ENCODE peak calls at places on chromosomes 7 and 10, in eight cellular contexts. Z, D, F, M, S, W, B and U are unnamed samples.

GRCh38 chr10:1724921-1725320 is 12.4 kb downstream of the ADARB2 start:
- DNase-seq in Z (no peak), D (no peak), F (no peak), M (no peak), S (no peak), W (no peak), B (no peak), U (no peak)

GRCh38 chr10:84665883-84666463 is 337.6 kb downstream of the CCSER2 start:
- DNase-seq in Z (no peak), D (no peak), F (peak; percentile 86), M (no peak), S (peak; percentile 71), W (no peak), B (peak; percentile 8), U (no peak)

GRCh38 chr7:64880322-64881297 is 22.5 kb upstream of the ZNF273 start:
- DNase-seq in Z (no peak), D (no peak), F (peak; percentile 15), M (no peak), S (no peak), W (no peak), B (no peak), U (no peak)

GRCh38 chr7:137829337-137829992 is 17.3 kb downstream of the DGKI start:
- DNase-seq in Z (no peak), D (no peak), F (no peak), M (no peak), S (no peak), W (no peak), B (no peak), U (no peak)

GRCh38 chr10:119393019-119393418 is 149.5 kb downstream of the RGS10 start:
- DNase-seq in Z (no peak), D (no peak), F (peak; percentile 70), M (no peak), S (no peak), W (no peak), B (no peak), U (no peak)

GRCh38 chr7:140586517-140586916 is 54.1 kb downstream of the DENND2A start:
- DNase-seq in Z (no peak), D (no peak), F (no peak), M (no peak), S (no peak), W (no peak), B (no peak), U (no peak)

GRCh38 chr7:150531704-150532103 is 17.0 kb downstream of the GIMAP7 start:
- DNase-seq in Z (no peak), D (no peak), F (no peak), M (no peak), S (no peak), W (no peak), B (no peak), U (no peak)

GRCh38 chr7:13628231-13629001 is 361.1 kb downstream of the ETV1 start:
- DNase-seq in Z (peak; percentile 2), D (no peak), F (no peak), M (no peak), S (no peak), W (no peak), B (peak; percentile 19), U (peak; percentile 20)

GRCh38 chr7:28550580-28551205 is 138.4 kb downstream of the CREB5 start:
- DNase-seq in Z (no peak), D (no peak), F (no peak), M (peak; percentile 9), S (no peak), W (no peak), B (no peak), U (no peak)

GRCh38 chr10:112832959-112833358 is 117.1 kb upstream of the TCF7L2 start:
- DNase-seq in Z (no peak), D (no peak), F (no peak), M (no peak), S (no peak), W (no peak), B (no peak), U (no peak)

GRCh38 chr7:118183254-118183585 is 744 bp upstream of the LSM8 start:
- DNase-seq in Z (peak; percentile 20), D (no peak), F (no peak), M (no peak), S (no peak), W (no peak), B (no peak), U (no peak)

GRCh38 chr7:1160665-1161010 is 642 bp upstream of the ZFAND2A start:
- DNase-seq in Z (peak; percentile 53), D (no peak), F (no peak), M (no peak), S (no peak), W (no peak), B (peak; percentile 39), U (no peak)

GRCh38 chr10:75774780-75775490 is 343.5 kb downstream of the LRMDA start:
- DNase-seq in Z (no peak), D (peak; percentile 53), F (no peak), M (no peak), S (no peak), W (no peak), B (no peak), U (no peak)

GRCh38 chr7:93697901-93698300 is 123.4 kb upstream of the CALCR start:
- DNase-seq in Z (no peak), D (no peak), F (no peak), M (no peak), S (no peak), W (no peak), B (no peak), U (no peak)

GRCh38 chr10:114767589-114768393 is 53.8 kb upstream of the FHIP2A start:
- DNase-seq in Z (no peak), D (peak; percentile 59), F (peak; percentile 81), M (no peak), S (no peak), W (no peak), B (peak; percentile 25), U (no peak)

GRCh38 chr10:110408203-110408871 is 89.4 kb upstream of the DUSP5 start:
- DNase-seq in Z (peak; percentile 68), D (no peak), F (peak; percentile 87), M (no peak), S (no peak), W (no peak), B (peak; percentile 89), U (no peak)

GRCh38 chr7:130258494-130259078 is 8.1 kb upstream of the CPA2 start:
- DNase-seq in Z (no peak), D (no peak), F (no peak), M (no peak), S (no peak), W (no peak), B (no peak), U (no peak)

GRCh38 chr10:77405771-77406241 is 231.8 kb downstream of the KCNMA1 start:
- DNase-seq in Z (peak; percentile 87), D (peak; percentile 79), F (peak; percentile 97), M (peak; percentile 39), S (no peak), W (no peak), B (peak; percentile 89), U (peak; percentile 46)

GRCh38 chr7:484365-485101 is 35.1 kb downstream of the PDGFA start:
- DNase-seq in Z (no peak), D (peak; percentile 31), F (no peak), M (no peak), S (no peak), W (no peak), B (no peak), U (no peak)

GRCh38 chr7:143245123-143245522 is 18.1 kb upstream of the GSTK1 start:
- DNase-seq in Z (peak; percentile 71), D (no peak), F (no peak), M (no peak), S (no peak), W (no peak), B (peak; percentile 56), U (no peak)

GRCh38 chr10:86215021-86215420 is 151.6 kb downstream of the GRID1 start:
- DNase-seq in Z (no peak), D (no peak), F (no peak), M (no peak), S (no peak), W (no peak), B (no peak), U (no peak)

GRCh38 chr10:52357986-52358385 is 43.9 kb downstream of the DKK1 start:
- DNase-seq in Z (peak; percentile 56), D (no peak), F (no peak), M (no peak), S (no peak), W (no peak), B (no peak), U (no peak)

GRCh38 chr7:116139007-116139406 is 71.3 kb upstream of the TES start:
- DNase-seq in Z (no peak), D (no peak), F (no peak), M (no peak), S (no peak), W (no peak), B (no peak), U (no peak)

GRCh38 chr7:25856056-25856780 is 295.8 kb upstream of the NFE2L3 start:
- DNase-seq in Z (no peak), D (no peak), F (no peak), M (peak; percentile 82), S (no peak), W (no peak), B (no peak), U (no peak)

GRCh38 chr10:100749309-100750217 is 4.2 kb downstream of the PAX2 start:
- DNase-seq in Z (no peak), D (no peak), F (no peak), M (no peak), S (no peak), W (no peak), B (no peak), U (no peak)

GRCh38 chr7:262251-262572 is 27.8 kb upstream of the FOXL3 start:
- DNase-seq in Z (no peak), D (peak; percentile 24), F (no peak), M (no peak), S (no peak), W (no peak), B (no peak), U (no peak)